ENCODE peak calls at places on chromosomes 11 and 22, in nine cellular contexts. Z, Q, Y, J, A, B, O, E and F are unnamed samples.

GRCh38 chr22:19212302-19212870 is 33.9 kb upstream of the SLC25A1 start:
- DNase-seq in Z (no peak), Q (no peak), Y (no peak), J (no peak), A (no peak), B (no peak), O (no peak), E (no peak), F (no peak)

GRCh38 chr22:23781533-23781932 is 5.2 kb upstream of the SMARCB1 start:
- DNase-seq in Z (no peak), Q (peak), Y (no peak), J (peak), A (peak), B (peak), O (no peak), E (peak), F (peak)

GRCh38 chr11:108734956-108735559 is 70.2 kb downstream of the DDX10 start:
- DNase-seq in Z (no peak), Q (peak), Y (no peak), J (peak), A (peak), B (no peak), O (no peak), E (peak), F (peak)

GRCh38 chr11:119432484-119433368 is 9.8 kb upstream of the THY1 start:
- DNase-seq in Z (no peak), Q (peak), Y (no peak), J (peak), A (peak), B (peak), O (no peak), E (peak), F (peak)

GRCh38 chr11:25769287-25769686 is 562.6 kb upstream of the ANO3 start:
- DNase-seq in Z (no peak), Q (peak), Y (no peak), J (no peak), A (no peak), B (no peak), O (no peak), E (peak), F (no peak)

GRCh38 chr22:31102441-31103081 is 4.8 kb downstream of the SELENOM start:
- DNase-seq in Z (no peak), Q (peak), Y (no peak), J (peak), A (peak), B (peak), O (no peak), E (peak), F (peak)

GRCh38 chr11:1382831-1383607 is 6.7 kb upstream of the BRSK2 start:
- DNase-seq in Z (peak), Q (peak), Y (peak), J (peak), A (peak), B (peak), O (peak), E (peak), F (peak)

GRCh38 chr11:103727262-103727661 is 309.2 kb upstream of the DDI1 start:
- DNase-seq in Z (no peak), Q (no peak), Y (no peak), J (no peak), A (no peak), B (no peak), O (no peak), E (no peak), F (no peak)

GRCh38 chr11:115430345-115430744 is 73.9 kb downstream of the CADM1 start:
- DNase-seq in Z (no peak), Q (no peak), Y (no peak), J (no peak), A (no peak), B (no peak), O (no peak), E (no peak), F (no peak)

GRCh38 chr22:45179276-45180049 is 15.7 kb downstream of the NUP50 start:
- DNase-seq in Z (no peak), Q (no peak), Y (peak), J (no peak), A (no peak), B (no peak), O (no peak), E (no peak), F (no peak)

GRCh38 chr22:23401910-23402274 is 178.2 kb downstream of the IGLL1 start:
- DNase-seq in Z (peak), Q (no peak), Y (no peak), J (no peak), A (peak), B (no peak), O (no peak), E (no peak), F (no peak)